ENCODE peak calls at places on chromosomes 7 and 10, in ten cellular contexts. One of them, this sample, is unnamed.

GRCh38 chr10:88932539-88933256 is 19.9 kb downstream of the ACTA2 start:
- DNase-seq in CD8-positive, alpha-beta memory T cell: no peak
- DNase-seq in kidney glomerular epithelial cell: peak
- DNase-seq in substantia nigra: peak
- DNase-seq in activated CD8-positive, alpha-beta memory T cell treated with anti-CD3 and anti-CD28 coated beads for 1 hour: no peak
- DNase-seq in tibial nerve: no peak
- DNase-seq in posterior cingulate gyrus: no peak
- DNase-seq in astrocyte of the hippocampus: peak
- DNase-seq in activated CD4-positive, CD25-positive, alpha-beta regulatory T cell: peak
- DNase-seq in astrocyte of the spinal cord: peak
- DNase-seq in this sample: peak

GRCh38 chr10:115001506-115002381 is 63.7 kb downstream of the TRUB1 start:
- DNase-seq in CD8-positive, alpha-beta memory T cell: no peak
- DNase-seq in activated CD8-positive, alpha-beta memory T cell treated with anti-CD3 and anti-CD28 coated beads for 1 hour: no peak
- DNase-seq in posterior cingulate gyrus: no peak
- DNase-seq in astrocyte of the spinal cord: peak
- DNase-seq in tibial nerve: no peak
- DNase-seq in kidney glomerular epithelial cell: no peak
- DNase-seq in activated CD4-positive, CD25-positive, alpha-beta regulatory T cell: no peak
- DNase-seq in astrocyte of the hippocampus: peak
- DNase-seq in substantia nigra: peak
- DNase-seq in this sample: no peak

GRCh38 chr10:10788761-10789160 is 228.9 kb upstream of the CELF2 start:
- DNase-seq in tibial nerve: no peak
- DNase-seq in posterior cingulate gyrus: no peak
- DNase-seq in activated CD4-positive, CD25-positive, alpha-beta regulatory T cell: no peak
- DNase-seq in CD8-positive, alpha-beta memory T cell: no peak
- DNase-seq in kidney glomerular epithelial cell: no peak
- DNase-seq in astrocyte of the hippocampus: no peak
- DNase-seq in activated CD8-positive, alpha-beta memory T cell treated with anti-CD3 and anti-CD28 coated beads for 1 hour: no peak
- DNase-seq in substantia nigra: no peak
- DNase-seq in astrocyte of the spinal cord: no peak
- DNase-seq in this sample: no peak

GRCh38 chr7:155959894-155960293 is 147.6 kb upstream of the SHH start:
- DNase-seq in kidney glomerular epithelial cell: no peak
- DNase-seq in astrocyte of the hippocampus: no peak
- DNase-seq in astrocyte of the spinal cord: peak
- DNase-seq in CD8-positive, alpha-beta memory T cell: no peak
- DNase-seq in posterior cingulate gyrus: no peak
- DNase-seq in activated CD8-positive, alpha-beta memory T cell treated with anti-CD3 and anti-CD28 coated beads for 1 hour: no peak
- DNase-seq in substantia nigra: no peak
- DNase-seq in activated CD4-positive, CD25-positive, alpha-beta regulatory T cell: no peak
- DNase-seq in tibial nerve: no peak
- DNase-seq in this sample: peak

GRCh38 chr10:134743-135600 is at the start of gene ZMYND11:
- DNase-seq in activated CD8-positive, alpha-beta memory T cell treated with anti-CD3 and anti-CD28 coated beads for 1 hour: peak
- DNase-seq in kidney glomerular epithelial cell: no peak
- DNase-seq in CD8-positive, alpha-beta memory T cell: peak
- DNase-seq in tibial nerve: peak
- DNase-seq in astrocyte of the hippocampus: peak
- DNase-seq in substantia nigra: peak
- DNase-seq in astrocyte of the spinal cord: peak
- DNase-seq in activated CD4-positive, CD25-positive, alpha-beta regulatory T cell: peak
- DNase-seq in posterior cingulate gyrus: peak
- DNase-seq in this sample: peak

GRCh38 chr7:158017226-158018060 is 570.2 kb downstream of the PTPRN2 start:
- DNase-seq in tibial nerve: no peak
- DNase-seq in posterior cingulate gyrus: no peak
- DNase-seq in kidney glomerular epithelial cell: no peak
- DNase-seq in astrocyte of the spinal cord: no peak
- DNase-seq in CD8-positive, alpha-beta memory T cell: no peak
- DNase-seq in astrocyte of the hippocampus: peak
- DNase-seq in activated CD8-positive, alpha-beta memory T cell treated with anti-CD3 and anti-CD28 coated beads for 1 hour: no peak
- DNase-seq in activated CD4-positive, CD25-positive, alpha-beta regulatory T cell: no peak
- DNase-seq in substantia nigra: no peak
- DNase-seq in this sample: peak

GRCh38 chr7:32536585-32536984 is 41.3 kb downstream of the AVL9 start:
- DNase-seq in kidney glomerular epithelial cell: peak
- DNase-seq in tibial nerve: no peak
- DNase-seq in astrocyte of the hippocampus: peak
- DNase-seq in astrocyte of the spinal cord: peak
- DNase-seq in activated CD4-positive, CD25-positive, alpha-beta regulatory T cell: no peak
- DNase-seq in activated CD8-positive, alpha-beta memory T cell treated with anti-CD3 and anti-CD28 coated beads for 1 hour: no peak
- DNase-seq in posterior cingulate gyrus: no peak
- DNase-seq in substantia nigra: no peak
- DNase-seq in CD8-positive, alpha-beta memory T cell: no peak
- DNase-seq in this sample: no peak

GRCh38 chr10:3071405-3072198 is 4.3 kb downstream of the PFKP start:
- DNase-seq in activated CD8-positive, alpha-beta memory T cell treated with anti-CD3 and anti-CD28 coated beads for 1 hour: no peak
- DNase-seq in substantia nigra: no peak
- DNase-seq in CD8-positive, alpha-beta memory T cell: no peak
- DNase-seq in posterior cingulate gyrus: no peak
- DNase-seq in astrocyte of the spinal cord: peak
- DNase-seq in tibial nerve: no peak
- DNase-seq in kidney glomerular epithelial cell: peak
- DNase-seq in astrocyte of the hippocampus: peak
- DNase-seq in activated CD4-positive, CD25-positive, alpha-beta regulatory T cell: no peak
- DNase-seq in this sample: peak

GRCh38 chr10:14425031-14425430 is 94.3 kb upstream of the FRMD4A start:
- DNase-seq in posterior cingulate gyrus: no peak
- DNase-seq in tibial nerve: no peak
- DNase-seq in activated CD4-positive, CD25-positive, alpha-beta regulatory T cell: no peak
- DNase-seq in astrocyte of the spinal cord: no peak
- DNase-seq in CD8-positive, alpha-beta memory T cell: no peak
- DNase-seq in activated CD8-positive, alpha-beta memory T cell treated with anti-CD3 and anti-CD28 coated beads for 1 hour: no peak
- DNase-seq in substantia nigra: no peak
- DNase-seq in kidney glomerular epithelial cell: no peak
- DNase-seq in astrocyte of the hippocampus: peak
- DNase-seq in this sample: no peak

This sample was measured in islet precursor cell.